ENCODE peak calls at places on chromosomes 16 and 17, in eight cellular contexts. C, P, G, K, Z, T, D and W are unnamed samples.
A peak's percentile ranks its signal among the peaks of the same experiment; 100 is the strongest.

GRCh38 chr16:72202014-72202413 is 30.1 kb upstream of the PMFBP1 start:
- DNase-seq in C (no peak), T (no peak), D (no peak), Z (no peak), K (no peak), P (no peak), G (no peak), W (no peak)

GRCh38 chr17:64603987-64604386 is 58.1 kb downstream of the SMURF2 start:
- DNase-seq in T (no peak), P (no peak), Z (no peak), K (no peak), C (no peak), G (no peak), D (no peak), W (no peak)

GRCh38 chr17:45370949-45371413 is 54.2 kb upstream of the MAP3K14 start:
- DNase-seq in D (no peak), P (peak; percentile 48), T (no peak), G (no peak), C (no peak), K (no peak), Z (no peak), W (peak; percentile 27)

GRCh38 chr17:35700157-35700556 is 31.3 kb upstream of the RASL10B start:
- DNase-seq in C (no peak), P (no peak), T (no peak), G (no peak), D (no peak), Z (no peak), K (no peak), W (no peak)

GRCh38 chr17:34114174-34114573 is 140.9 kb upstream of the CCL2 start:
- DNase-seq in D (no peak), Z (no peak), G (no peak), K (no peak), T (no peak), C (no peak), P (no peak), W (no peak)

GRCh38 chr16:1494129-1494640 is 1.0 kb downstream of the TELO2 start:
- DNase-seq in D (no peak), T (peak; percentile 77), K (no peak), G (peak; percentile 68), C (peak; percentile 54), Z (no peak), P (peak; percentile 49), W (peak; percentile 68)

GRCh38 chr16:70735141-70735979 is 49.5 kb upstream of the MTSS2 start:
- DNase-seq in K (no peak), G (peak; percentile 54), Z (no peak), D (no peak), T (no peak), P (no peak), C (peak; percentile 54), W (no peak)

GRCh38 chr17:64459284-64459747 is 10.4 kb downstream of the MILR1 start:
- DNase-seq in Z (no peak), C (no peak), P (peak; percentile 66), D (no peak), K (no peak), G (no peak), T (peak; percentile 48), W (no peak)

GRCh38 chr16:87060026-87060986 is 256.9 kb downstream of the C16orf95 start:
- DNase-seq in Z (peak; percentile 20), P (no peak), G (no peak), D (no peak), T (peak; percentile 69), K (no peak), C (peak; percentile 64), W (no peak)

GRCh38 chr16:50534958-50535357 is 13.2 kb upstream of the NKD1 start:
- DNase-seq in C (no peak), P (no peak), Z (no peak), D (no peak), K (no peak), T (no peak), G (no peak), W (no peak)

GRCh38 chr16:46743232-46743719 is 4.9 kb downstream of the MYLK3 start:
- DNase-seq in G (peak; percentile 46), T (peak; percentile 25), K (no peak), D (no peak), C (peak; percentile 32), P (no peak), Z (no peak), W (peak; percentile 55)

GRCh38 chr17:32275060-32276042 is 9.7 kb downstream of the RHBDL3 start:
- DNase-seq in P (peak; percentile 48), C (no peak), K (no peak), Z (no peak), G (peak; percentile 46), T (peak; percentile 36), D (no peak), W (no peak)

GRCh38 chr17:17029938-17030337 is 12.3 kb upstream of the MPRIP start:
- DNase-seq in P (no peak), C (no peak), D (no peak), G (no peak), T (no peak), K (no peak), Z (no peak), W (peak; percentile 53)

GRCh38 chr16:26511463-26511862 is 555.3 kb upstream of the C16orf82 start:
- DNase-seq in P (no peak), C (no peak), D (no peak), K (no peak), Z (no peak), G (no peak), T (no peak), W (no peak)

GRCh38 chr16:84052071-84052622 is 9.6 kb upstream of the SLC38A8 start:
- DNase-seq in T (no peak), P (no peak), C (no peak), K (no peak), D (no peak), G (no peak), Z (no peak), W (peak; percentile 60)

GRCh38 chr16:67393111-67393789 is at the start of gene TPPP3:
- DNase-seq in K (no peak), T (peak; percentile 81), C (peak; percentile 89), P (no peak), D (no peak), G (peak; percentile 92), Z (no peak), W (peak; percentile 90)

GRCh38 chr17:48054238-48055185 is 6.4 kb downstream of the NFE2L1 start:
- DNase-seq in P (peak; percentile 9), C (peak; percentile 64), T (no peak), Z (no peak), G (peak; percentile 76), D (no peak), K (no peak), W (peak; percentile 72)

GRCh38 chr16:27899736-27900135 is 163.8 kb downstream of the GSG1L start:
- DNase-seq in P (no peak), T (no peak), Z (no peak), G (no peak), D (no peak), K (no peak), C (no peak), W (no peak)

GRCh38 chr17:35214192-35214591 is 20.0 kb upstream of the SLC35G3 start:
- DNase-seq in G (no peak), T (no peak), K (no peak), C (no peak), P (no peak), D (peak; percentile 69), Z (no peak), W (no peak)

GRCh38 chr17:75624714-75625345 is 8.4 kb upstream of the SMIM5 start:
- DNase-seq in G (no peak), P (no peak), T (no peak), Z (no peak), K (no peak), D (no peak), C (no peak), W (no peak)

GRCh38 chr16:85574672-85575475 is 38.2 kb upstream of the GSE1 start:
- DNase-seq in Z (no peak), G (no peak), C (no peak), K (no peak), D (no peak), T (no peak), P (no peak), W (no peak)
- H3K4me3 ChIP-seq in Z (no peak overlapping the region), G (peak overlapping the region; percentile 43), C (peak overlapping the region; percentile 34), K (peak overlapping the region; percentile 39), D (no peak overlapping the region), T (no peak overlapping the region), P (no peak overlapping the region), W (peak overlapping the region; percentile 6)

DNA sequence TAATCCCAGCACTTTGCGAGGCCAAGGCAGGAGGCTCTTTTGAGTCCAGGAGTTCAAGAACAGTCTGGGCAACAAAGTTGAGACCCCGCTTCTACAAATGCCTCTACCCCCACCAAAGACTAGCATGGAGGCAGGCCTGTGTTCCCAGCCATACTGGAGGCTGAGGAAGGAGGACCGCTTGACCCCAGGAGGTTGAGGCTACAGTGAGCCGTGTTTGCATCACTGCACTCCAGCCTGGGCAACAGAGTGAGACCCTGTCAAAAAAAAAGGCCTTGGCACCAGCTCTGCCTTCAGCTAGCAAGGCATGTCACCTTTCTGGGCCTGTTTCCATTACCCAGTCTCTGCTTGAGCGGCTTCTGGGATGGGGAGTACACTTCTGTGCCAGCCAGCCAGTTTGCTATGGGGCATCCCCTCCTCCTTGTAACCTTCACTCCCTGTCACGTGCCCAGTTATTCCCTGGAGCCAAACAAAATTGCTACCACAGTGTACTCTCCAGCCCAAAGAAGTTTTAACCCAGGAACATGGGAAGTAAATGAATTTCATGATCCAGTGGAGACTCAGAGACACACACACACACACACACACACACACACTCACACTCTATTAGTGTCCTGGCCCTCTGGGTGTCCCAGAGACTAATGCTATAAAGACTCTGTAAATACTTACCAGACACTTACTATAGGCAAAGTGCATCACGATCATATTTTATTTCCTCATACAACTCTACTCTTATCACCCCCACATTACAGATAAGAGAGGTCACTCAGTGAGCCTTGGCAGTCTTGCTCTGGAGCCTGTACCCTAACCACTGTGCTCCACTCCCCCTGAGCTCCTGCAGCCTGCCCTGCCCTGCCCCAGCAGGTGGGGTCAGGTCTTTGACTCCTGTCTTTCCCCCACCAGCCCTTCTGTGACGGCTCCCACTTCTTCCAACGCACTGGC is 2.5 kb downstream of the CISD3 start:
- DNase-seq in G (no peak), D (no peak), C (no peak), K (no peak), Z (no peak), P (no peak), T (no peak), W (no peak)
- TF ChIP-seq CTCF in G (no peak), D (no peak), C (no peak), K (no peak), Z (no peak), P (no peak), T (no peak), W (no peak)

DNA sequence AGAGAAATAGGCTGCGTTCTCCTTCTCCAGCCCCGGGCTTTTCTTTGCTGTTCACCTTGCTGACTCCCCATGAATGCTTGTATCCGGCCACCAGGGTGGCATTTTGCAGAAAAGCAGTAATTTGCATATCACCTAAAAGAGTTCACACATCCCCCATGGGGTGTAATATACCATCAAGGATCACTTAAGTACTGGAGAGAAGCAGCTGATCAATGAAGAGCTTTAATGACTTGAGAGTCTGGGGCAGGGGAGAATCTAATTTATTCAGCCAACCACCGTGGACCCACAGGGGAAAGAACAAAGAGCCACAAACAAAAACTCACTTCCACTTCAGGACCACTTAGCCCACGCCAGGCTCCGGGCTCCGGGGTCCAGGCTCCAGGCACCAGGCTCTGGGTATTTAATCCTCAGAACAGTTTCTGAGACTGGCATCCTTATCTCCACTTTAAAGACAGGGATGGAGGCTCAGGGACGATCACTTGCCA is 33.9 kb upstream of the SEC14L1 start:
- DNase-seq in P (no peak), T (no peak), D (no peak), Z (peak; percentile 78), K (no peak), G (no peak), C (no peak), W (no peak)
- H3K4me3 ChIP-seq in P (no peak overlapping the region), T (no peak overlapping the region), D (no peak overlapping the region), Z (peak overlapping the region; percentile 61), K (no peak overlapping the region), G (no peak overlapping the region), C (no peak overlapping the region), W (no peak overlapping the region)

GRCh38 chr17:27293898-27294688 is at the start of gene WSB1:
- DNase-seq in P (peak; percentile 61), K (peak; percentile 78), T (peak; percentile 90), D (peak; percentile 92), G (peak; percentile 96), C (peak; percentile 93), Z (peak; percentile 90), W (peak; percentile 97)
- TF ChIP-seq CTCF in P (no peak), K (peak; percentile 24), T (no peak), D (peak; percentile 3), G (no peak), C (no peak), Z (peak; percentile 6), W (no peak)